ENCODE peak calls at places on chromosomes 16 and 17, in eight cellular contexts. W, J, R, N, A, I, Z and X are unnamed samples.

GRCh38 chr17:9016941-9017552 is 4.3 kb upstream of the NTN1 start:
- DNase-seq in A (no peak), N (no peak), W (peak), R (no peak), J (no peak), I (no peak), Z (no peak), X (no peak)

GRCh38 chr17:50802609-50803571 is 32.5 kb upstream of the WFIKKN2 start:
- DNase-seq in W (no peak), J (no peak), Z (no peak), R (no peak), I (no peak), A (no peak), N (no peak), X (no peak)

GRCh38 chr16:72458035-72458434 is 286.1 kb upstream of the PMFBP1 start:
- DNase-seq in N (no peak), W (no peak), I (no peak), R (no peak), A (no peak), Z (no peak), J (no peak), X (no peak)

GRCh38 chr16:65745-66144 is 6.7 kb downstream of the RHBDF1 start:
- DNase-seq in Z (peak), I (peak), N (peak), J (peak), W (peak), R (no peak), A (peak), X (peak)

GRCh38 chr17:7825206-7825980 is 8.6 kb upstream of the KDM6B start:
- DNase-seq in N (peak), R (no peak), J (no peak), W (no peak), I (no peak), A (no peak), Z (no peak), X (no peak)

GRCh38 chr17:4843451-4843850 is 10.3 kb downstream of the MINK1 start:
- DNase-seq in I (no peak), N (no peak), J (no peak), Z (no peak), R (no peak), A (no peak), W (no peak), X (no peak)

GRCh38 chr17:66957951-66958579 is 6.4 kb upstream of the CACNG4 start:
- DNase-seq in N (peak), W (no peak), J (no peak), Z (no peak), I (no peak), A (no peak), R (no peak), X (no peak)

GRCh38 chr17:9529033-9529748 is 46.4 kb downstream of the STX8 start:
- DNase-seq in Z (peak), A (no peak), J (no peak), I (no peak), R (no peak), N (peak), W (no peak), X (peak)

GRCh38 chr17:42276609-42277341 is 584 bp upstream of the STAT5B start:
- DNase-seq in W (peak), N (no peak), J (peak), A (peak), R (no peak), I (peak), Z (peak), X (peak)

GRCh38 chr16:80775450-80775849 is 28.9 kb downstream of the CDYL2 start:
- DNase-seq in W (no peak), A (no peak), J (no peak), Z (no peak), R (no peak), N (no peak), I (no peak), X (no peak)
- H3K4me3 ChIP-seq in W (no peak), A (no peak), J (no peak), Z (no peak), R (no peak), N (no peak), I (no peak), X (no peak)

DNA sequence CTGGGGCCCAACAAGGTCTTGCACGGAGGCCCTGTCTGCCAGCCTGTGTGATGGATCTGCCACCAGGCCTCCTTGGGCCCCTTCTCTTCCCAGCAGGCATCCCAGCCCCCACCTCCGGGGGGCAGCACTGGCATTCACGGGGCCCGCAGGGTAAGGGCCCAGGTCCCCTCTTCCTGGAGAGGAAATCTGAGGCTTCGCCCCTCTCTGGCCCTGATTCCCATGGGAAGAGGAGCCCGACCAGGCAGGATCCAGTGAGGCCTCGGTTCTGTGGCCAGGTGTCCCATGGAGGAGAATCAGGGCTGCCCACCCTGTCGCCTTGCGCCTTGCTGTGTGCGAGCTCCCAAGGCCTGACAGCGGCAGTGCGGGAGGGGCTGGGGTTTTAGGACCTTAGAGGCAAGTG is 48.4 kb downstream of the PDPK1 start:
- DNase-seq in R (no peak), W (no peak), J (no peak), N (no peak), A (no peak), Z (no peak), I (no peak), X (no peak)
- TF ChIP-seq CTCF in R (peak), W (peak), J (no peak), N (no peak), A (no peak), Z (peak), I (no peak), X (no peak)

GRCh38 chr16:11738742-11739544 is 3.7 kb downstream of the TXNDC11 start:
- DNase-seq in W (no peak), Z (no peak), I (no peak), N (no peak), J (no peak), R (peak), A (no peak), X (no peak)

GRCh38 chr16:11742536-11743307 is at the start of gene TXNDC11:
- DNase-seq in A (peak), J (peak), I (peak), N (peak), W (peak), R (peak), Z (peak), X (peak)

GRCh38 chr16:11737678-11738077 is 5.0 kb downstream of the TXNDC11 start:
- DNase-seq in R (no peak), I (no peak), W (no peak), J (no peak), Z (no peak), N (no peak), A (no peak), X (no peak)

GRCh38 chr16:11742041-11742535 is 569 bp downstream of the TXNDC11 start:
- DNase-seq in R (no peak), N (no peak), I (peak), J (peak), W (peak), A (peak), Z (no peak), X (no peak)

GRCh38 chr16:11740567-11740966 is 2.1 kb downstream of the TXNDC11 start:
- DNase-seq in W (no peak), I (no peak), A (no peak), N (no peak), Z (no peak), R (no peak), J (no peak), X (no peak)
- H3K4me3 ChIP-seq in W (peak), I (peak), A (no peak), N (peak), Z (peak), R (peak), J (no peak), X (peak)

DNA sequence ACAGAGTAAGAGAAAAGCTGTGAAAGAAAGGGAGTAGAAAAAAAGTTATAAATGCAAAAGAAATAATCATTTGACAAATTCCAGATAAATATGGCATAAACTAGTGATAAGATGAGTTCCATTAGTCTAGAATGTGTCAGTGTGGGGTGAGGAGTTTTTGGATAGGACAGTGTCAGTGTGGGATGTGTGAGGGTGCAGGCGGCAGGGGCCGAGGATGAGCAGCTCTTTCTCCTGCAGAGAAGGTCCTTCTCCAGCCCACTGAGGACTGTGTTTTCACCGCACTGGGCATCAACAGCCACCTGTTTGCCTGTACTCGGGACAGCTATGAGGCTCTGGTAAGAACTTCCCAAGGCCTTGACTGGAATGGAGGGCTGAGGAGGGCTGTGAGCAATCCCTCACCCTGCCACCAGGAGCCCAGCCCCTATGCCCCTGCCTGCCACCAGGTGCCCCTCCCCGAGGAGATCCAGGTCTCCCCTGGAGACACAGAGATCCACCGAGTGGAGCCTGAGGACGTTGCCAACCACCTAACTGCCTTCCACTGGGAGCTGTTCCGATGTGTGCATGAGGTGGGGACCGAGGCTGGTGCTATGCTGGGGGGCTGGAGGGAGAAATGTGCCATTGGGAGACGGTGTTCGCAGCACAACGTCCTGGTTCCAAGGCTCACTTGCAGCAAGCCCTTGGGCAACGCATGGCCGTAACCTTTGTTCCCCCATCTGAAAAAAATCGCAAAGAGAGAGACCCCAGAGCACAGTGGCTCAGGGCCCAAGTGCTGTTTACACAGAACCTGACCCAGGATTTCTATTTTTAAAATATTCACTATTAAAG is 13.1 kb downstream of the RAPGEFL1 start:
- DNase-seq in I (no peak), J (no peak), R (no peak), Z (peak), A (no peak), W (no peak), N (peak), X (no peak)
- TF ChIP-seq CTCF in I (peak), J (no peak), R (peak), Z (peak), A (no peak), W (peak), N (peak), X (peak)

DNA sequence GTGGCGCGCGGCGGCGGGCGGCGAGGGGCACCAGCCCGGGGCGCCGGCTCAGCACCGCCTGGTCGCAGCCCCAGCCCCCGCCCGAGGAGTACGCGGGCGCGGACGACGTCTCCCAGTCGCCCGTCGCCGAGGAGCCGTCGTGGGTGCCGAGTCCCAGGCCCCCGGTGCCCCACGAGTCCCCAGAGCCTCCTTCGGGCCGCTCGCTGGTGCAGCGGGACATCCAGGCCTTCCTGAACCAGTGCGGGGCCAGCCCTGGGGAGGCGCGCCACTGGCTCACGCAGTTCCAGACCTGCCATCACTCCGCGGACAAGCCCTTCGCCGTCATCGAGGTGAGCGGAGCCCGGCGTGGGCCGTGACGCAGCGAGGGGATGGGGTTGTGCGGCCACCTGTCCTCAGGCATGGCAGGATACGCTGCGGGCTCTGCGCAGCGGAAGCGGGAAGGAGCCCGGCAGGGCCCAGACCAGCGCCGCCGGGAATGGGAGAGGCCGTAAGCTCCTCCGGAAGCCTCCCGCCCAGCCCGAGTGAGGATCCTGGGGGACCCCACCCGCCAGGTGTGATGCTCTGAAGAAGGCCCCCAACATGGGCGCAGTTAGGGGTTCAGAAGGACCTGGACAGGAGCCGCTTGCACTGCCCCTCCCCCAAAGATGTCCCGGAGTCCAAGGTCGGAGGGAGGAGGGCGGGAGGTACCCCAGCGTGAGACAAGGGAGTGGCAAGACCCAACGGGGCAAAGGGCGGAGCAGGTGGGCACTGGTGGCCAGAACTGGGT is 522 bp downstream of the NAGS start:
- DNase-seq in W (no peak), Z (peak), I (no peak), N (peak), R (no peak), A (peak), J (peak), X (no peak)
- H3K4me3 ChIP-seq in W (peak), Z (peak), I (peak), N (peak), R (no peak), A (peak), J (no peak), X (peak)

GRCh38 chr17:57462007-57462579 is 205.8 kb downstream of the MSI2 start:
- DNase-seq in J (no peak), A (no peak), R (no peak), N (no peak), W (no peak), I (no peak), Z (no peak), X (no peak)

GRCh38 chr17:57461082-57461481 is 204.8 kb downstream of the MSI2 start:
- DNase-seq in N (no peak), I (peak), A (no peak), Z (peak), R (no peak), J (peak), W (no peak), X (no peak)

GRCh38 chr17:57458718-57459285 is 202.5 kb downstream of the MSI2 start:
- DNase-seq in Z (no peak), J (no peak), R (no peak), A (no peak), W (no peak), N (no peak), I (no peak), X (no peak)

GRCh38 chr17:57457188-57457587 is 200.9 kb downstream of the MSI2 start:
- DNase-seq in Z (no peak), R (no peak), W (no peak), N (no peak), I (no peak), J (no peak), A (no peak), X (no peak)

DNA sequence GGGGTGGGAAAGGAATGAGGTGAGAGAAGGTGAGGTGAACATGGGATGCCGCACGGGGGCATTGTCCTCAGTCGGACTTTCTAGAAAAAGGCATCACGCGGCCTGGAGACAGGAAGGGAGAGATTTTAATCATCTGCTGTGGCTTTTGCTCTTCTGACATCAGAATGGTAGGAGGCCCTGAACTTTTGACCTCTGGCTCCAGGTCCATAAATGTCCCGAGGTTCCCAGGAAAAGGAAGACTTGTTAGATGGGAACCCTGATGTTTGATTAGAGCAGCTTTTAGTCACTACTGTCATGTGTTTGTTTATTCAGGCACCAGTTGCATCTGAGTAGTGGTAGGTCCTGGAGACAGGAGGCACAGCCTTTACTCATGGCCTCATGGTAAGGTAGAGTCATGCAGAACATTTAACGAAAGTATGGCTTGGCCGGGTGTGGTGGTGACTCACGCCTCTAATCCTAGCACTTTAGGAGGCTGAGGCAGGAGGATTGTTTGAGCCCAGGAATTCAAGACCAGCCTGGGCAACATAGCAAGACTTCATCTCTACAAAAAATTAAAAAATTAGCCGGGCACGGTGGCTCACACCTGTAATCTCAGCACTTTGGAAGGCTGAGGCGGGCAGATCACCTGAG is 203.1 kb downstream of the MSI2 start:
- DNase-seq in J (no peak), N (peak), A (no peak), I (no peak), W (no peak), R (no peak), Z (peak), X (peak)
- TF ChIP-seq CTCF in J (no peak), N (no peak), A (no peak), I (no peak), W (no peak), R (peak), Z (no peak), X (no peak)

GRCh38 chr16:28210264-28210663 is 1.5 kb downstream of the XPO6 start:
- DNase-seq in N (no peak), R (no peak), W (no peak), Z (no peak), J (no peak), A (no peak), I (no peak), X (no peak)
- H3K4me3 ChIP-seq in N (peak), R (peak), W (peak), Z (peak), J (no peak), A (no peak), I (peak), X (peak)

DNA sequence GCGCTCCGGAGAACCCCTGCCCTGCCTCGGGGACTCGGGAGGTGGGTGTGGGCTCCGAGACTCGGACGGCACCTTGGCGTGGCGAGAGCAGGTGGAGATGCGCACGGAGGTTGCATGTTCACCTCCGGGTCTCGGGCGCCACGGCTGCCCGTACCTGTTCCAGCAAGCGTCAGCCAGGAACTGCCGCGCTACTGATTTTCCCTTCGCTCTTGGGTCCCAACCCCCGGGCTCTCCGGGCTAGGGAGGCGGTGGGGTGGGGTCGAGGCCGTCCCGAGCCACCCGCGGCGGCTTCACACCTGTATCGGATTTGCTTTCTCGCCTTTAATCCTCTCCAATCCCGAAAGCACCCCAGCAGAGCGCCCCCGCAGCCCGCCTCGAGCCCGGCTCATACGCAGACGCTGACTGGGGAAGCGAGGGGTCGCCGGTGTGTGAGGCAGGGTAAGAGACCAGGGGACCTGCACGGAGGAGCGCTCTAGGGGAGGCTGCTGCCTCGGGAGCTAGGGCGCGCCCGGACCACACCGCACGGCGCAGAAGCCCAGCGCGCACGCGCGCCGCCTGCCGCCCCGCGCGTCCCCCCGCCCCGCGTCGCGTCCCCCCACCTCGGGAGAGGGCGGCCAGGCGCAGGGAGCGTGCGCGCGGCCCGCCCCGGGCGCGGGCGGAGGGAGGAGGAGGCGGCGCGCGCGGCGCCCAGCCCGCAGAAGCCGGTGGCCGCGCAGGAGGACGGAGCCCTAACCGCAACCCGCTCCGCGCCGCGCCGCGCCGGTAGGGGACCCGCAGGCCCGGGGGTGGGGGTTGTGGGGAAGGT is at the start of gene DUSP14:
- DNase-seq in Z (peak), A (peak), J (peak), I (peak), N (peak), R (peak), W (peak), X (peak)
- TF ChIP-seq CTCF in Z (peak), A (no peak), J (no peak), I (no peak), N (no peak), R (peak), W (no peak), X (no peak)